ENCODE peak calls at places on chromosome 10, in nine cellular contexts. U is heart left ventricle, P is ovary, J is transverse colon, L is testis, M is IMR-90, C is uterus, S is lower leg skin, R is HCT116. Y is an unnamed sample.

GRCh38 chr10:128304271-128304670 is 178.0 kb upstream of the MKI67 start:
- DNase-seq in U (no peak), P (no peak), J (no peak), L (no peak), M (no peak), C (no peak), S (no peak), R (no peak), Y (no peak)

GRCh38 chr10:59362184-59362966 is at the start of gene FAM13C:
- DNase-seq in U (peak), P (peak), J (peak), L (peak), M (peak), C (peak), S (peak), R (no peak), Y (peak)

GRCh38 chr10:80493482-80494021 is 39.4 kb downstream of the TSPAN14 start:
- DNase-seq in U (no peak), P (no peak), J (no peak), L (no peak), M (no peak), C (no peak), S (no peak), R (no peak), Y (no peak)

GRCh38 chr10:63474488-63474887 is 8.7 kb upstream of the JMJD1C start:
- DNase-seq in U (no peak), P (no peak), J (no peak), L (no peak), M (no peak), C (no peak), S (no peak), R (no peak), Y (no peak)

GRCh38 chr10:113018034-113018433 is 68.0 kb downstream of the TCF7L2 start:
- DNase-seq in U (no peak), P (no peak), J (no peak), L (no peak), M (no peak), C (no peak), S (no peak), R (no peak), Y (no peak)

GRCh38 chr10:70267161-70267933 is 16.5 kb downstream of the NPFFR1 start:
- DNase-seq in U (no peak), P (no peak), J (peak), L (no peak), M (peak), C (no peak), S (peak), R (peak), Y (peak)

GRCh38 chr10:63236113-63236935 is 103.2 kb downstream of the NRBF2 start:
- DNase-seq in U (no peak), P (no peak), J (no peak), L (no peak), M (peak), C (peak), S (no peak), R (peak), Y (peak)

GRCh38 chr10:30606313-30606712 is 23.2 kb downstream of the LYZL2 start:
- DNase-seq in U (no peak), P (no peak), J (no peak), L (no peak), M (no peak), C (no peak), S (no peak), R (no peak), Y (no peak)

GRCh38 chr10:95389176-95389575 is 98.4 kb upstream of the PDLIM1 start:
- DNase-seq in U (no peak), P (no peak), J (no peak), L (no peak), M (no peak), C (no peak), S (no peak), R (no peak), Y (no peak)

GRCh38 chr10:103673616-103674015 is 180.1 kb downstream of the NEURL1 start:
- DNase-seq in U (no peak), P (no peak), J (no peak), L (peak), M (no peak), C (no peak), S (no peak), R (no peak), Y (no peak)

GRCh38 chr10:34732926-34733325 is 82.2 kb downstream of the PARD3 start:
- DNase-seq in U (no peak), P (no peak), J (no peak), L (no peak), M (peak), C (no peak), S (no peak), R (peak), Y (no peak)

GRCh38 chr10:7408003-7408493 is 2.8 kb downstream of the SFMBT2 start:
- DNase-seq in U (peak), P (peak), J (peak), L (peak), M (no peak), C (peak), S (no peak), R (no peak), Y (no peak)

GRCh38 chr10:639751-640672 is 49.5 kb downstream of the DIP2C start:
- DNase-seq in U (no peak), P (peak), J (no peak), L (no peak), M (no peak), C (no peak), S (no peak), R (no peak), Y (no peak)

GRCh38 chr10:33100996-33101747 is 143.1 kb upstream of the ITGB1 start:
- DNase-seq in U (no peak), P (no peak), J (no peak), L (no peak), M (no peak), C (no peak), S (no peak), R (no peak), Y (no peak)

GRCh38 chr10:1472605-1473004 is 264.7 kb downstream of the ADARB2 start:
- DNase-seq in U (no peak), P (no peak), J (no peak), L (no peak), M (no peak), C (no peak), S (no peak), R (no peak), Y (no peak)

DNA sequence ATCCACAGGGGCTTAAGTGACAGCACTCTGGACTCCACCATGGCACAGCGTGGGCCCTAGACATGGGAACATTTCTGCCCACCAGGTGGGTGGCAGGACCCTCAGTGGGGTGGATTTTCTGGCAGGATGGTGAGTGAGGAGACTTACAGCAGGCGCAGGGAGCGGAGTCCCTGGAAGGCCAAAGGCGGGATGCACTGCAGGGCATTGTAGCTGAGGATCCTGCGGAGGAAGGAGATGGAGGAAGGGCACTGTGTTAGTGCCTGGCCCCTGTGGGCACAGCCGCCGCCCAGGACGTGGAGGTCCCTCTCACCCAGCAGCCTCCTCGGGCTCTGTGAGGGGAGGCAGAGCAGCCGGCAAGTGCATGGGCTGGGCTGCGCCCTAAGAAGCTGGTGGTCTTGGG is 154.3 kb downstream of the SLIT1 start:
- DNase-seq in U (no peak), P (no peak), J (no peak), L (no peak), M (no peak), C (no peak), S (no peak), R (no peak), Y (no peak)
- TF ChIP-seq POLR2A in U (no peak), P (no peak), J (no peak), L (no peak), M (no peak), C (no peak), S (no peak), R (no peak), Y (no peak)

DNA sequence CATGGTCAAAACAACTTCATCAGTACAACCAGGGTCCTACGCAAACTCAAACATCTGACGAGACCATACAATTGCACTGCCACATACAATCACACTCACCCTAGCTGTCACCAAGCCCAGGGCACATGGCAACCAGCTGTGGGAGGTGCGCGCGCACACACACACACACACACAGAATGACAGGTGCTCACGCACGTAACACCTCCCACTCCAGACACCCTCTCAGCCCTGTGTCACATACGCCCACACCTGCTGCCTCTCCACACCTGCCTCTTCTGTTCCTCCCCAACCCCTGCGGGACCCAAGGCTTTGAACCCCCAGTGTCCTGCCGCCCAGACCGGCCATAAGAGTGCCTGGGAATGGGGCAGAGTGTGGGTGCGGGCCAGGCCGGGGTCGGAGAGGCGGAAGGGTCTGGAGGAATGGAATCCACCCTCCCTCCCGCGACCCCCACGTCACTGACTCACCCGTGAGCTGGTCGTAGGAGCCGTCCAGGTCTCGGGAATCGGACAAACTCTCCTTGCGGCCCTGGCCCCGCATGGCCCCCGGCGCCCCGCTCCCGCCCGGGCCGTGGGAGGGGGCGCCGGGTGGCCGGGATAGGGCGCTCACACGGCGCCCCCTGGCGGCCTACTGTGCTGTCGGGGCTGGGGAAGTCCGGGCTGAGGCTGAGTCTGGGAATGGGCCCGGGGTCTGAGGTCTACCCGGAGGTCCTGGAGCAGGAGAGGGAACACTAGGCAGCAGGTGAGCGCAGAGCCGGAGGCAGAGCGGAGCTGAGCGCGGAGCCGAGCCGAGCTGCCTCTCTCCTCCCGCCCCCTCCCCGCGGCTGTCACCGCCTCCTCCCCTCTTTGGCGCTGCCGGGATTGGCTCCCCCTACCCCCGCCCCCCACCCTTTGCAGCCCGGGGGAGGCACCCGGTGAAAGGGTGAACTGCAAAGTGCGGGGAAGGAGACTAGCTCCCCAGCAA is at the start of gene KCNIP2:
- DNase-seq in U (no peak), P (no peak), J (peak), L (peak), M (no peak), C (no peak), S (no peak), R (no peak), Y (no peak)
- TF ChIP-seq POLR2A in U (no peak), P (no peak), J (no peak), L (no peak), M (no peak), C (no peak), S (no peak), R (no peak), Y (no peak)

GRCh38 chr10:3778708-3779108 is 6.3 kb downstream of the KLF6 start:
- DNase-seq in U (no peak), P (no peak), J (no peak), L (no peak), M (peak), C (no peak), S (no peak), R (no peak), Y (no peak)

GRCh38 chr10:3777876-3778707 is 6.9 kb downstream of the KLF6 start:
- DNase-seq in U (no peak), P (no peak), J (no peak), L (no peak), M (peak), C (no peak), S (no peak), R (no peak), Y (no peak)

GRCh38 chr10:3775671-3776551 is 9.1 kb downstream of the KLF6 start:
- DNase-seq in U (no peak), P (no peak), J (peak), L (no peak), M (peak), C (no peak), S (peak), R (peak), Y (no peak)

GRCh38 chr10:3774814-3775670 is 10.0 kb downstream of the KLF6 start:
- DNase-seq in U (peak), P (no peak), J (peak), L (no peak), M (peak), C (peak), S (peak), R (peak), Y (no peak)

GRCh38 chr10:3776796-3777571 is 8.0 kb downstream of the KLF6 start:
- DNase-seq in U (peak), P (peak), J (peak), L (peak), M (peak), C (peak), S (peak), R (peak), Y (no peak)
- TF ChIP-seq POLR2A in U (no peak), P (no peak), J (peak), L (no peak), M (no peak), C (no peak), S (no peak), R (no peak), Y (no peak)

GRCh38 chr10:119025336-119025735 is 4.2 kb upstream of the NANOS1 start:
- DNase-seq in U (peak), P (no peak), J (peak), L (peak), M (peak), C (peak), S (no peak), R (no peak), Y (peak)

GRCh38 chr10:119025776-119026175 is 3.7 kb upstream of the NANOS1 start:
- DNase-seq in U (peak), P (no peak), J (no peak), L (no peak), M (no peak), C (no peak), S (no peak), R (no peak), Y (no peak)

GRCh38 chr10:119026301-119027110 is 3.0 kb upstream of the NANOS1 start:
- DNase-seq in U (no peak), P (no peak), J (no peak), L (no peak), M (no peak), C (no peak), S (no peak), R (no peak), Y (no peak)

GRCh38 chr10:119023553-119023868 is 6.0 kb upstream of the NANOS1 start:
- DNase-seq in U (no peak), P (no peak), J (no peak), L (no peak), M (no peak), C (no peak), S (no peak), R (no peak), Y (no peak)

GRCh38 chr10:119024882-119025281 is 4.6 kb upstream of the NANOS1 start:
- DNase-seq in U (no peak), P (no peak), J (no peak), L (no peak), M (no peak), C (no peak), S (no peak), R (no peak), Y (no peak)
- TF ChIP-seq POLR2A in U (no peak), P (no peak), J (no peak), L (no peak), M (no peak), C (no peak), S (no peak), R (no peak), Y (no peak)

DNA sequence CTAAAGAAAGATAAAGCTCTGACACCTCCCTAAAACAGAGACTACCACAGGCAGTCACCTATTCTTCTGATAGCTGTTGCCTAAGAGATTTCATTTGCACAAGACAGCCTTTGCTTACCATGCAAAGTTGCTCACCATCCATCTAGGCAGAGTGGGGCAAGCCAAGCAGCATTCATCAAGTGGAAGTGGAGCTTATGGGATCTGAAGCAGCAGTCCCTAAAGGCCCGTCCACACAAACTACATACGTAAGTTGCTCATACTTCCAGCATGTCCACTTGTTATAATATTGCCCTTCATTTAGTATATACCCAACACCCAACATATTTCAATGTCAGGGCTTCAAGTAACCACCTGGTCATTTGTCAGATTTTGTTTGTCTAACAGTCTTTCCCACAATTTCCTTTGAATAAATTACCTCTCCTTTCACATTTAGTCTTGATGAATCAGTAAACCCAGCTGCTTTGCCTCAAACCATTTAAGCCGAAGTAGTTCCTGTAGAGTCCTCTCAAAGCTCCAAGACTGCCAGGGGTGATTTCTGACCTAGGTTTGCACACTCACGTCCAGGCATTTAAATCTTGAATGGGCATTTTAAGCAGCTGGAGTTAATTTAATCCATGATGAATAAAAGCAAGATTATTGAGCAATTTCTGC is 67.9 kb downstream of the ATAD1 start:
- DNase-seq in U (no peak), P (no peak), J (no peak), L (no peak), M (peak), C (peak), S (no peak), R (no peak), Y (no peak)
- TF ChIP-seq POLR2A in U (no peak), P (no peak), J (no peak), L (no peak), M (no peak), C (no peak), S (no peak), R (no peak), Y (no peak)

GRCh38 chr10:130963052-130963393 is 348.5 kb downstream of the TCERG1L start:
- DNase-seq in U (no peak), P (no peak), J (no peak), L (no peak), M (no peak), C (no peak), S (no peak), R (no peak), Y (no peak)

GRCh38 chr10:130964771-130965170 is 346.8 kb downstream of the TCERG1L start:
- DNase-seq in U (no peak), P (no peak), J (no peak), L (no peak), M (no peak), C (no peak), S (no peak), R (no peak), Y (no peak)

GRCh38 chr10:130961506-130962239 is 349.8 kb downstream of the TCERG1L start:
- DNase-seq in U (no peak), P (no peak), J (no peak), L (no peak), M (no peak), C (no peak), S (no peak), R (no peak), Y (no peak)

GRCh38 chr10:130962240-130963051 is 349.1 kb downstream of the TCERG1L start:
- DNase-seq in U (no peak), P (no peak), J (no peak), L (no peak), M (no peak), C (no peak), S (no peak), R (no peak), Y (no peak)

DNA sequence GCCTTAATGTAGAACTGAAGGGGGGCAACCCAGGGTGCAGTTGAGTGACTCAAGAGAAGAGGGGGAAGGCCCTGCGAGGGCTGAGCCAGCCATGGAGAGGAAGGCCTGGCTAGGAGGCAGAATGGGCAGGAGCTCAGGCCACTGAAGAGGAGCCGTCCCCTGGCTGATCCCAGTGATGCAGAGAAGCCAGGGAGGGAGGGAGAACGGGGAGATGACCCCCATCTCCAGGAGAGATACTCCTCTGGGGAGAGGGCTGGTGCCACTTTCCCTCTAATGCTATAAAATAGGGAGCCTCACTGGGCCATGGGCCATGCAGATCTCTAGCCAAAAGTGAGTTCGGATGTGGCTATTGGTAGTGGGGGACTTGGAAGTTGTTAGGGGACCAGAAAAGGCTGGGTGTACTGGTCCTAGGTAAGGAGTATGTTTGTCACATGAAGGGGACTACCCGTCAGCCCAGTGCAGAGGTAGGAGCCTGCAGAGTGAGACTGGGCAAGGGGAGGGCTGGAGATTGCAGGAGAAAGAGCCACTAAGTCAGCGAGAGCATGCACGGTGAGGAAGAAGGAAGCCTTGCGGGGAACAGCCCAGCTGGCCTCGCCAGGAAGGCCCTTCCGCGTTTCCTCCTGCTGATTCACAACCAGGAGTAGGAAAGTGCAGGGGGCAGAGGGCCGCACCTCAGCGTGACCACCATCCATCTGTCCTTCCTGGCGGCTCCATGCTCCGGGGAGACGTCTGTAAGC is 347.6 kb downstream of the TCERG1L start:
- DNase-seq in U (no peak), P (no peak), J (no peak), L (no peak), M (no peak), C (no peak), S (no peak), R (no peak), Y (no peak)
- TF ChIP-seq POLR2A in U (no peak), P (no peak), J (no peak), L (no peak), M (no peak), C (no peak), S (no peak), R (no peak), Y (no peak)

Y was measured in H54.